ENCODE peak calls at places on chromosomes 13 and 19, in nine cellular contexts. G, H, T, Z, J, F, U, L and R are unnamed samples.

GRCh38 chr13:48942131-48942530 is 33.6 kb upstream of the FNDC3A start:
- DNase-seq in F (peak; percentile 42), H (no peak), L (no peak), G (no peak), J (no peak), Z (no peak), T (no peak), U (no peak), R (no peak)

GRCh38 chr19:35987571-35987896 is 7.5 kb upstream of the SDHAF1 start:
- DNase-seq in Z (no peak), F (no peak), L (no peak), T (no peak), U (peak; percentile 19), G (no peak), J (no peak), H (no peak), R (no peak)

GRCh38 chr19:34370983-34371382 is 6.0 kb downstream of the GPI start:
- DNase-seq in U (no peak), L (no peak), T (no peak), G (no peak), H (no peak), F (no peak), J (no peak), Z (no peak), R (no peak)

GRCh38 chr19:47729799-47730520 is 15.4 kb upstream of the NOP53 start:
- DNase-seq in L (no peak), Z (no peak), T (peak; percentile 89), F (peak; percentile 93), U (peak; percentile 98), J (peak; percentile 83), G (peak; percentile 78), H (peak; percentile 81), R (no peak)

GRCh38 chr13:74062933-74063332 is 71.3 kb downstream of the KLF12 start:
- DNase-seq in L (no peak), H (no peak), J (peak; percentile 78), U (no peak), T (no peak), F (no peak), G (no peak), Z (peak; percentile 52), R (no peak)

GRCh38 chr13:46168818-46169217 is 13.2 kb downstream of the LCP1 start:
- DNase-seq in H (no peak), F (no peak), U (no peak), G (no peak), L (no peak), T (no peak), J (no peak), Z (no peak), R (no peak)

GRCh38 chr19:44848036-44848804 is 2.1 kb downstream of the NECTIN2 start:
- DNase-seq in F (peak; percentile 89), L (no peak), J (no peak), H (no peak), G (peak; percentile 38), T (no peak), Z (no peak), U (peak; percentile 41), R (no peak)

GRCh38 chr13:95627590-95627989 is 16.9 kb downstream of the DZIP1 start:
- DNase-seq in J (no peak), Z (no peak), H (no peak), F (no peak), U (no peak), L (no peak), T (no peak), G (no peak), R (no peak)

GRCh38 chr19:13827656-13828055 is 32.4 kb downstream of the ZSWIM4 start:
- DNase-seq in U (peak; percentile 28), L (no peak), H (no peak), Z (no peak), J (no peak), G (no peak), T (no peak), F (no peak), R (no peak)

GRCh38 chr13:112066624-112067004 is 335 bp upstream of the SOX1 start:
- DNase-seq in Z (no peak), J (peak; percentile 65), H (no peak), F (no peak), T (no peak), G (no peak), L (no peak), U (no peak), R (peak; percentile 91)

GRCh38 chr13:64525687-64526086 is 2704.4 kb downstream of the PCDH9 start:
- DNase-seq in F (no peak), Z (no peak), L (no peak), U (no peak), G (no peak), T (no peak), J (no peak), H (no peak), R (no peak)

GRCh38 chr19:750640-751423 is at the start of gene MISP:
- DNase-seq in L (no peak), U (peak; percentile 18), G (no peak), J (no peak), F (no peak), Z (no peak), H (peak; percentile 84), T (peak; percentile 81), R (no peak)

GRCh38 chr13:111152836-111153235 is 37.7 kb downstream of the ARHGEF7 start:
- DNase-seq in H (no peak), U (peak; percentile 25), Z (no peak), F (no peak), T (no peak), J (no peak), G (no peak), L (peak; percentile 1), R (no peak)

GRCh38 chr13:74246398-74246975 is 112.3 kb upstream of the KLF12 start:
- DNase-seq in J (no peak), L (no peak), H (no peak), F (peak; percentile 38), G (no peak), Z (no peak), U (no peak), T (no peak), R (no peak)

GRCh38 chr19:50981587-50982146 is 2.0 kb downstream of the KLK7 start:
- DNase-seq in U (no peak), J (no peak), G (no peak), F (no peak), L (no peak), Z (no peak), H (no peak), T (no peak), R (no peak)
- TF ChIP-seq POLR2A in U (no peak), J (no peak), G (no peak), F (no peak), L (no peak), Z (no peak), H (no peak), T (no peak), R (no peak)

DNA sequence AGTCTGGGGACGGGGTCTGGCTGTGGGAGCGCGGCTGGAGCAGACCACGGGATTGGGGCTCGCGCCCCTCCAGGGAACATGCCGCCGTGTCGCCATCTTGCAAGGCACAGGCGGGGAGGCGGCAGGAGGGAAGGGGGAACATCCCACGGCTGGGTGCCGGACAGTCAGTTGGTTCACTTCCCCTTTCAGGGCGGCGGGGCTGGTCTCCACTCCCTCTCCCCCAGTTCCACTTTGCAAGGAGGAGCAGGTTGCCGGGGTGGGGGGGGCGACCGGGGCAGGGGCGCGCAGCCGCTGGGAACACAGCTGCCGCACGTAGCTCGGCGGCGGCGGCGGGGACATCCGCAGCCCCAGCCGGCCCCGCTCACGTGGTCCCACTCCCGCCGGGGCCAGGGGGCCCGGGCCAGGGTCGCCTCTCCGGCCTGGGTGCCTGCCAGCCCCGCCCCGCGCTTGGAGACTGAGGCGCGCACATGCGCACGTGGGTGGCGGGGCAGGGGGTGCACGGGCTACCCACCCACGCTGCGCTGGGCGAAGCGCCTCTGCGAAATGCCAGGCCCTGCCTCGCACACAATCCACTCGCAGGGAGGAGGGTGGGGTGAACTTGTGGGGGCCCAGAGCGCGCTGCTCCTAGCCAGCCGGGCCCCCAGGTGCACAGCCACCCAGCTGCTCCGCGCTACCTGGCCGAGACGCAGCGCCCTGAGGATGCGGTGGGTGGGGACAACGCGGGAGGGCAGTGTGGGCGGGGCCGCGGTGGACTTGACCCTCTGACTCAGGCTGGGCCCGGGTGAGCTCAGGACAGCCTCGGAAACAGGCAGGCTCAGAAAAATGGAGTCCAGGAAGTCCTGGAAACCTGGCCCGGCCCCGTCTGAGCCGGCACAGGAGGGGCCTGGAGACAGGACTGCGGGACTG is 6.4 kb downstream of the KLF16 start:
- DNase-seq in T (peak; percentile 94), H (peak; percentile 92), Z (no peak), L (no peak), J (peak; percentile 97), G (peak; percentile 78), U (peak; percentile 95), F (peak; percentile 76), R (peak; percentile 96)
- TF ChIP-seq POLR2AphosphoS5 in T (peak; percentile 56), H (no peak), Z (peak; percentile 48), L (no peak), J (peak; percentile 55), G (no peak), U (no peak), F (no peak), R (peak; percentile 26)

DNA sequence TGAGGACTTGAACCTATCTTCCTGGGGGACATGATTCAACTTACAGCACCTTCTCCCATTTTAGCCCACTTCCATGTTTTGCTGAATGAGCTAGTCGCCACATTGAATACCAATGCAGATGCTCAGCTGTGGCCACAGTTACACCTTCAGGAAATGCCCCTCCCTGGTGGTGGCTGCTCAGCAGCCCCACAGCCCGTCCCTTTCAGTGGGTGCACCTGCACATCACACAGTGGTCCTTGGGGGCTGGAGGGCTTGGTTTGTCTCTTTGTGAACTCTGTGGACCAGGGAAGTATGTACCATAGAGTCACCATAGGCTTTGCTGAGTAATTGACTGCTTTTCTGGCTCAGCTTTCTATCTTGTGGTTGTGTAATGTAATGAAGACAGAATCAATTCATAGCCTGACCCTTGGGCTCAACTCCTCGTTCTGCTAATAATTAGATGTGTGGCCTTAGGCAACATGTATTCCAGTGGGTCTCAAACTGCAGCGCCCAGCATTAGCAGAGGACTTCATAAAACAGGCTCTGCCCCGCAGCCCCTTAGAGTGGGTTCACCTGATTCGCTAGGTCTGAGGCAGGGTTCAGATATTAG is 48.1 kb upstream of the FARP1 start:
- DNase-seq in H (no peak), Z (no peak), F (no peak), J (no peak), U (no peak), L (no peak), T (no peak), G (no peak), R (no peak)
- H3K27me3 ChIP-seq in H (no peaks in the 10 kb centered on the region), Z (no peaks in the 10 kb centered on the region), F (no peaks in the 10 kb centered on the region), J (no peaks in the 10 kb centered on the region), U (no peaks in the 10 kb centered on the region), L (no peaks in the 10 kb centered on the region), T (no peaks in the 10 kb centered on the region), G (no peaks in the 10 kb centered on the region), R (no peaks in the 10 kb centered on the region)

DNA sequence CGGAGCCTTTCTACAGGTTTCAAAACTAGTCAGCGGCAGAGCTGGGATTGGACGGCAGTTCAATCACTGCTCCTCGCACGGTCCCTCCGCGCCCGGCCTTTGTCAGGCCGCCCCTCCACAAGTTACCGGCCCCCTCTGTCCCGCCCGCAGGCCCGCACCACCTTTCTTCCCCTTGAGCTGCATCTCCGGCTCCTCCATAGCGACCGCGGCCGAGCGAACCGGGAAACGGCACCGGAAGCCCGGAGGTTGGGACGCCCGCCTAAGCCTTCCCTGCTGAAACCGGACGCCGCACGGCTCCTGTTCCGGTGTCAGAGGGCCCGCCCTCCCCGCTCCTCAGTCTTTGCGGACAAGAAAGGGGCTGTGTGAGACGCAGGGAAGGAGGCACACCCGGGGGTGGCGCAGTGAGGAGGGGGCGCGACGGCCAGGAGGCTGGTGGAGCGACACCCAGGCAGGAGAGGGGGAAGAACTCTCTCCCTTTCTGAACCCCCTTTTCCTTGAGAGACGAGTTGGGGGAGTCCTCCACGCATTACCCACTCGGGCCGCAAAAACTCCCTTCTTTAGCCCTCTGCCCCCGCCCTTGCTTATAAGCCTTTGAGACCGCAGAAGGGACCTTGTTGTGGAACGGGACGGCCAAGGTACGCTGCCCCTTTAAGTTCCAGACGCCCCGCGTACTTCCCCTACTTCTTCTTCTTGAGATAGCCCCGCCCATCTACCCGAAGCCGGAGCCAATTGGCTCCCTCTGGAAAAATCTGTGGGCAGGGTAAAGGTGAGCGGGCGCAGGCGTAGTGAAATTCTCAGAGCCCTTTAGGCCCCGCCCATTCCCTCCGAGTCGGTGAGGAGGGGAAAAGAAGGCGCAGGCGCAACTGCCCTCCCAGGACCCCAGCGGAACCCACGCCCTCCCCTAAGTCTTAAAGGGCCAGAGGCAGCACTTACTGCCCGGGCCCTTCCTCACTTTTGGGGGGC is at the start of the genes BORCS8 and RFXANK:
- DNase-seq in F (peak; percentile 100), J (peak; percentile 99), L (peak; percentile 98), U (peak; percentile 99), Z (peak; percentile 97), G (peak; percentile 99), H (peak; percentile 100), T (peak; percentile 99), R (peak; percentile 99)
- TF ChIP-seq POLR2A in F (peak; percentile 52), J (peak; percentile 93), L (peak; percentile 63), U (peak; percentile 87), Z (peak; percentile 86), G (peak; percentile 16), H (no peak), T (no peak), R (no peak)